ENCODE peak calls at places on chromosome 4, in five cellular contexts. R, J, F, O and Q are unnamed samples.

GRCh38 chr4:108533245-108533844 is 87.0 kb upstream of the RPL34 start:
- DNase-seq in R (no peak), J (no peak), F (no peak), O (no peak), Q (no peak)

GRCh38 chr4:61277785-61278184 is 77.7 kb downstream of the ADGRL3 start:
- DNase-seq in R (no peak), J (no peak), F (no peak), O (no peak), Q (no peak)

GRCh38 chr4:122539861-122540465 is 80.9 kb downstream of the IL21 start:
- DNase-seq in R (no peak), J (no peak), F (no peak), O (no peak), Q (peak; percentile 70)

GRCh38 chr4:109803924-109804571 is 2.2 kb upstream of the CFI start:
- DNase-seq in R (no peak), J (peak; percentile 22), F (peak; percentile 50), O (no peak), Q (peak; percentile 42)

GRCh38 chr4:17385403-17385802 is 126.5 kb downstream of the QDPR start:
- DNase-seq in R (no peak), J (no peak), F (peak; percentile 63), O (no peak), Q (peak; percentile 23)

GRCh38 chr4:141215972-141216761 is 4.5 kb upstream of the ZNF330 start:
- DNase-seq in R (no peak), J (no peak), F (no peak), O (no peak), Q (no peak)

GRCh38 chr4:58216461-58216860 is 1106.3 kb upstream of the IGFBP7 start:
- DNase-seq in R (no peak), J (no peak), F (no peak), O (no peak), Q (no peak)

GRCh38 chr4:110632506-110633357 is 9.9 kb upstream of the PITX2 start:
- DNase-seq in R (no peak), J (no peak), F (no peak), O (no peak), Q (no peak)

GRCh38 chr4:75542824-75543223 is 13.0 kb upstream of the ODAPH start:
- DNase-seq in R (no peak), J (no peak), F (peak; percentile 61), O (no peak), Q (peak; percentile 97)

GRCh38 chr4:148390311-148390710 is 51.9 kb downstream of the NR3C2 start:
- DNase-seq in R (no peak), J (no peak), F (no peak), O (no peak), Q (no peak)

GRCh38 chr4:141480950-141481349 is 155.4 kb upstream of the IL15 start:
- DNase-seq in R (no peak), J (no peak), F (no peak), O (no peak), Q (no peak)

GRCh38 chr4:107050525-107051135 is 14.5 kb upstream of the DKK2 start:
- DNase-seq in R (no peak), J (no peak), F (peak; percentile 17), O (no peak), Q (peak; percentile 10)

GRCh38 chr4:183186803-183187202 is 87.7 kb downstream of the WWC2 start:
- DNase-seq in R (no peak), J (no peak), F (no peak), O (no peak), Q (no peak)